ENCODE peak calls at places on chromosomes 16 and 17, in six cellular contexts. M, F, E, W, O and N are unnamed samples.
A peak's percentile ranks its signal among the peaks of the same experiment; 100 is the strongest.

GRCh38 chr17:48351916-48352332 is 78.1 kb downstream of the SKAP1 start:
- DNase-seq in E (no peak), M (no peak), O (peak; percentile 40), F (no peak), W (peak; percentile 14), N (no peak)

GRCh38 chr17:64515419-64515818 is 8.6 kb downstream of the CEP95 start:
- DNase-seq in O (no peak), F (no peak), W (no peak), E (no peak), M (no peak), N (no peak)

GRCh38 chr17:67974186-67974585 is 22.1 kb downstream of the C17orf58 start:
- DNase-seq in E (peak; percentile 8), M (no peak), W (peak; percentile 40), O (no peak), F (no peak), N (no peak)

GRCh38 chr17:50170662-50171370 is 5.0 kb downstream of the SGCA start:
- DNase-seq in F (no peak), W (no peak), O (no peak), M (no peak), E (no peak), N (no peak)

GRCh38 chr17:9230346-9230745 is 209.0 kb downstream of the NTN1 start:
- DNase-seq in M (no peak), F (no peak), W (no peak), O (no peak), E (no peak), N (no peak)

GRCh38 chr16:27315333-27316037 is 1.7 kb downstream of the IL4R start:
- DNase-seq in W (peak; percentile 60), F (no peak), E (peak; percentile 57), M (peak; percentile 35), O (peak; percentile 38), N (peak; percentile 83)

GRCh38 chr16:69499541-69500255 is 66.1 kb upstream of the NFAT5 start:
- DNase-seq in W (no peak), O (no peak), E (no peak), M (no peak), F (no peak), N (no peak)

GRCh38 chr16:82899731-82900454 is 273.1 kb downstream of the CDH13 start:
- DNase-seq in W (no peak), O (no peak), M (no peak), F (no peak), E (no peak), N (no peak)

GRCh38 chr16:89700649-89701424 is 668 bp downstream of the SPATA2L start:
- DNase-seq in M (peak; percentile 76), F (no peak), E (peak; percentile 70), O (peak; percentile 74), W (peak; percentile 91), N (peak; percentile 61)

GRCh38 chr16:23694707-23695373 is 16.2 kb downstream of the PLK1 start:
- DNase-seq in E (no peak), M (peak; percentile 54), F (no peak), O (peak; percentile 61), W (peak; percentile 92), N (no peak)

GRCh38 chr17:40354191-40355122 is 10.1 kb downstream of the GJD3 start:
- DNase-seq in E (peak; percentile 17), O (no peak), M (no peak), F (no peak), W (no peak), N (no peak)

GRCh38 chr17:81456798-81457197 is 55.8 kb downstream of the ACTG1 start:
- DNase-seq in O (peak; percentile 78), W (peak; percentile 79), E (no peak), F (no peak), M (no peak), N (no peak)

GRCh38 chr17:2853722-2854580 is 57.7 kb downstream of the RAP1GAP2 start:
- DNase-seq in M (no peak), W (peak; percentile 89), F (no peak), E (peak; percentile 53), O (peak; percentile 60), N (no peak)

GRCh38 chr16:75621170-75621477 is 2.0 kb downstream of the ADAT1 start:
- DNase-seq in W (peak; percentile 46), E (no peak), F (peak; percentile 5), M (no peak), O (peak; percentile 48), N (no peak)

GRCh38 chr16:62406387-62406786 is 370.1 kb upstream of the CDH8 start:
- DNase-seq in F (no peak), W (no peak), E (no peak), M (no peak), O (no peak), N (no peak)

GRCh38 chr16:82924075-82924854 is 297.5 kb downstream of the CDH13 start:
- DNase-seq in W (no peak), E (no peak), O (peak; percentile 40), F (no peak), M (no peak), N (no peak)

GRCh38 chr17:42154514-42154883 is 290 bp downstream of the RAB5C start:
- DNase-seq in E (no peak), F (no peak), M (no peak), O (no peak), W (no peak), N (no peak)

GRCh38 chr17:61660726-61661125 is 69.7 kb upstream of the NACA2 start:
- DNase-seq in O (no peak), F (no peak), W (no peak), E (no peak), M (no peak), N (no peak)

GRCh38 chr16:27759947-27760844 is 210.3 kb downstream of the KATNIP start:
- DNase-seq in O (no peak), E (no peak), W (no peak), F (no peak), M (no peak), N (no peak)

GRCh38 chr17:31598921-31599571 is 207.6 kb downstream of the RAB11FIP4 start:
- DNase-seq in W (no peak), F (no peak), M (no peak), O (no peak), E (no peak), N (no peak)

GRCh38 chr17:38917259-38917658 is 8.2 kb upstream of the LASP1NB start:
- DNase-seq in F (no peak), W (peak; percentile 49), M (no peak), E (no peak), O (no peak), N (no peak)

GRCh38 chr17:58172369-58173071 is 5.7 kb downstream of the OR4D2 start:
- DNase-seq in W (peak; percentile 74), F (no peak), O (peak; percentile 15), M (no peak), E (no peak), N (peak; percentile 63)

GRCh38 chr17:33725675-33726271 is 432.7 kb upstream of the ASIC2 start:
- DNase-seq in F (no peak), W (peak; percentile 77), O (peak; percentile 60), M (no peak), E (peak; percentile 19), N (no peak)

GRCh38 chr16:27404163-27404823 is 2.3 kb downstream of the IL21R start:
- DNase-seq in O (no peak), F (no peak), E (no peak), M (no peak), W (no peak), N (no peak)

GRCh38 chr17:72687941-72688340 is 404.5 kb downstream of the SLC39A11 start:
- DNase-seq in F (no peak), M (no peak), O (peak; percentile 78), W (no peak), E (no peak), N (no peak)

GRCh38 chr17:56893503-56893902 is 20.3 kb downstream of the TRIM25 start:
- DNase-seq in E (no peak), O (no peak), F (no peak), W (peak; percentile 43), M (no peak), N (no peak)

GRCh38 chr17:56890390-56890789 is 23.5 kb downstream of the TRIM25 start:
- DNase-seq in F (no peak), O (no peak), M (no peak), E (no peak), W (no peak), N (no peak)

GRCh38 chr17:56892333-56892732 is 21.5 kb downstream of the TRIM25 start:
- DNase-seq in O (no peak), F (no peak), M (no peak), E (no peak), W (no peak), N (no peak)

GRCh38 chr17:56891751-56892150 is 22.1 kb downstream of the TRIM25 start:
- DNase-seq in W (peak; percentile 84), F (no peak), O (no peak), E (no peak), M (peak; percentile 43), N (peak; percentile 14)

GRCh38 chr17:56890906-56891674 is 22.8 kb downstream of the TRIM25 start:
- DNase-seq in E (no peak), W (no peak), F (no peak), M (no peak), O (no peak), N (no peak)
- H3K36me3 ChIP-seq in E (peaks cover 45% of the 10 kb centered on the region), W (no peaks in the 10 kb centered on the region), F (peaks cover 32% of the 10 kb centered on the region), M (peaks cover 66% of the 10 kb centered on the region), O (no peaks in the 10 kb centered on the region), N (peaks cover 90% of the 10 kb centered on the region)

GRCh38 chr16:77066896-77067496 is 124.0 kb upstream of the MON1B start:
- DNase-seq in F (no peak), E (no peak), W (no peak), O (no peak), M (no peak), N (no peak)
- H3K36me3 ChIP-seq in F (no peaks in the 10 kb centered on the region), E (no peaks in the 10 kb centered on the region), W (no peaks in the 10 kb centered on the region), O (no peaks in the 10 kb centered on the region), M (no peaks in the 10 kb centered on the region), N (no peaks in the 10 kb centered on the region)

DNA sequence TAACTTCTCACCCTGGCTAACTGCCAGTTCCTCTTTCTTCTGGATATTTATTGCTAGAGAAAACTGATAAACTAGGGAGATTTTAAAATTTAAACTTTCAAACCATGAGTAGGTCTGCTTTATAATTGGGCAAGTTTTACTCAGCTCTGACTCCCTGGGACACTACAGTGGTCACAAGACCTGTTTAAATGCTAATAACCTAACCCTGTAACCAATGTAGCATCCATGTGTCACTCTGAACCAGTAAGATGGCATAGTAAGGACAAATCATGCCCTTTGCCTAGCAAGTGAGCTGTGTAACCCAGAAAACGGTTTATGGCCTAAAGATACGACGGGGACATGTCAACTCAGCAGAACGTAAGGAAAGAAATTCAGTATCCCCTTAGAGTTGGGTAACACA is 85.9 kb downstream of the NCOR1 start:
- DNase-seq in W (no peak), E (no peak), F (no peak), O (no peak), M (no peak), N (no peak)
- H3K36me3 ChIP-seq in W (peaks cover 2% of the 10 kb centered on the region), E (peaks cover 10% of the 10 kb centered on the region), F (peaks cover 4% of the 10 kb centered on the region), O (peaks cover 18% of the 10 kb centered on the region), M (peaks cover 1% of the 10 kb centered on the region), N (peaks cover 50% of the 10 kb centered on the region)

GRCh38 chr16:4231367-4231766 is 10.5 kb downstream of the SRL start:
- DNase-seq in M (no peak), E (no peak), W (peak; percentile 19), F (no peak), O (no peak), N (no peak)

GRCh38 chr16:4231886-4232285 is 10.0 kb downstream of the SRL start:
- DNase-seq in M (no peak), O (no peak), F (no peak), W (peak; percentile 39), E (no peak), N (no peak)

GRCh38 chr16:4225075-4225474 is 16.8 kb downstream of the SRL start:
- DNase-seq in O (no peak), M (no peak), W (no peak), F (no peak), E (no peak), N (no peak)

GRCh38 chr16:4227040-4227332 is 14.9 kb downstream of the SRL start:
- DNase-seq in M (no peak), E (no peak), F (no peak), O (no peak), W (no peak), N (no peak)

GRCh38 chr16:4226251-4227039 is 15.4 kb downstream of the SRL start:
- DNase-seq in F (no peak), O (no peak), M (no peak), W (no peak), E (no peak), N (no peak)
- H3K36me3 ChIP-seq in F (no peaks in the 10 kb centered on the region), O (no peaks in the 10 kb centered on the region), M (no peaks in the 10 kb centered on the region), W (no peaks in the 10 kb centered on the region), E (no peaks in the 10 kb centered on the region), N (no peaks in the 10 kb centered on the region)